ENCODE peak calls at places on chromosomes 4 and X, in five cellular contexts. Q is NB4, Z is NCI-H2171 treated with DMSO at 0.1 percent for 48 hours, E is nucleus accumbens, I is brain microvascular endothelial cell. S is an unnamed sample.
A peak's percentile ranks its signal among the peaks of the same experiment; 100 is the strongest.

GRCh38 chrX:150770623-150771022 is 77.4 kb downstream of the MTMR1 start:
- DNase-seq in Q (no peak), Z (no peak), E (no peak), I (no peak), S (no peak)

GRCh38 chrX:34903316-34903715 is 39.3 kb upstream of the FAM47B start:
- DNase-seq in Q (no peak), Z (no peak), E (no peak), I (no peak), S (no peak)

GRCh38 chrX:19955306-19955705 is 35.6 kb downstream of the BCLAF3 start:
- DNase-seq in Q (no peak), Z (no peak), E (no peak), I (no peak), S (no peak)

GRCh38 chrX:10381218-10381617 is 224.4 kb downstream of the CLCN4 start:
- DNase-seq in Q (no peak), Z (no peak), E (no peak), I (no peak), S (no peak)

GRCh38 chrX:48695524-48695875 is 1.0 kb upstream of the SUV39H1 start:
- DNase-seq in Q (no peak), Z (peak; percentile 4), E (no peak), I (no peak), S (peak; percentile 51)

GRCh38 chr4:123327346-123327745 is 69.2 kb upstream of the SPRY1 start:
- DNase-seq in Q (no peak), Z (no peak), E (no peak), I (no peak), S (no peak)

GRCh38 chr4:6270691-6271121 is 1.1 kb downstream of the WFS1 start:
- DNase-seq in Q (no peak), Z (no peak), E (no peak), I (no peak), S (peak; percentile 45)

GRCh38 chr4:111546881-111547280 is 598.4 kb upstream of the FAM241A start:
- DNase-seq in Q (no peak), Z (no peak), E (no peak), I (no peak), S (peak; percentile 56)

GRCh38 chr4:123599920-123600394 is 203.4 kb downstream of the SPRY1 start:
- DNase-seq in Q (peak; percentile 97), Z (peak; percentile 1), E (peak; percentile 12), I (peak; percentile 45), S (peak; percentile 64)

GRCh38 chr4:45317276-45317675 is 590.9 kb upstream of the GNPDA2 start:
- DNase-seq in Q (peak; percentile 9), Z (no peak), E (no peak), I (no peak), S (no peak)

GRCh38 chrX:5337160-5337559 is 891.5 kb downstream of the NLGN4X start:
- DNase-seq in Q (no peak), Z (no peak), E (no peak), I (no peak), S (no peak)

GRCh38 chr4:8917321-8917811 is 45.7 kb upstream of the HMX1 start:
- DNase-seq in Q (peak; percentile 18), Z (no peak), E (no peak), I (no peak), S (no peak)

GRCh38 chr4:121951570-121952110 is at the start of gene TRPC3:
- DNase-seq in Q (peak; percentile 18), Z (no peak), E (no peak), I (no peak), S (peak; percentile 49)

GRCh38 chrX:68821616-68822015 is 7.2 kb upstream of the EFNB1 start:
- DNase-seq in Q (no peak), Z (no peak), E (no peak), I (no peak), S (no peak)

GRCh38 chrX:65831268-65831667 is 163.8 kb downstream of the MSN start:
- DNase-seq in Q (no peak), Z (no peak), E (no peak), I (no peak), S (no peak)

GRCh38 chr4:17189322-17189721 is 290.9 kb upstream of the LDB2 start:
- DNase-seq in Q (no peak), Z (no peak), E (no peak), I (no peak), S (no peak)

GRCh38 chr4:2888826-2889225 is 45.2 kb downstream of the ADD1 start:
- DNase-seq in Q (no peak), Z (no peak), E (no peak), I (no peak), S (no peak)

GRCh38 chr4:94536049-94536448 is 84.3 kb downstream of the PDLIM5 start:
- DNase-seq in Q (no peak), Z (peak; percentile 76), E (no peak), I (no peak), S (no peak)

GRCh38 chr4:1012031-1012739 is 759 bp downstream of the FGFRL1 start:
- DNase-seq in Q (peak; percentile 67), Z (no peak), E (no peak), I (no peak), S (peak; percentile 77)

GRCh38 chr4:150581206-150581605 is 745 bp upstream of the MAB21L2 start:
- DNase-seq in Q (no peak), Z (no peak), E (no peak), I (no peak), S (no peak)

GRCh38 chrX:128106630-128107029 is 54.4 kb upstream of the ACTRT1 start:
- DNase-seq in Q (peak; percentile 33), Z (peak; percentile 12), E (no peak), I (no peak), S (peak; percentile 69)

GRCh38 chr4:24858550-24858949 is 54.3 kb downstream of the CCDC149 start:
- DNase-seq in Q (no peak), Z (no peak), E (no peak), I (no peak), S (no peak)

GRCh38 chrX:56764153-56764974 is 35.3 kb downstream of the NBDY start:
- DNase-seq in Q (peak; percentile 81), Z (no peak), E (no peak), I (peak; percentile 48), S (no peak)

GRCh38 chr4:83862471-83862870 is 326.6 kb downstream of the GPAT3 start:
- DNase-seq in Q (no peak), Z (no peak), E (no peak), I (peak; percentile 30), S (no peak)

GRCh38 chr4:105474110-105474518 is 252 bp upstream of the PPA2 start:
- DNase-seq in Q (no peak), Z (no peak), E (no peak), I (peak; percentile 81), S (no peak)